ENCODE peak calls at places on chromosomes 5 and 9, in four cellular contexts. One of them, this sample, is unnamed.

GRCh38 chr5:154110781-154111180 is 72.0 kb downstream of the MFAP3 start:
- DNase-seq in stimulated activated CD4-positive, alpha-beta T cell treated with anti-CD3 and anti-CD28 coated beads, TNF-alpha, amount 100 ng/mL, for 24 hours: no peak
- DNase-seq in NCI-H187: no peak
- DNase-seq in T-helper 22 cell: no peak
- DNase-seq in this sample: no peak

GRCh38 chr5:119275146-119275872 is 80.5 kb upstream of the TNFAIP8 start:
- DNase-seq in stimulated activated CD4-positive, alpha-beta T cell treated with anti-CD3 and anti-CD28 coated beads, TNF-alpha, amount 100 ng/mL, for 24 hours: no peak
- DNase-seq in NCI-H187: no peak
- DNase-seq in T-helper 22 cell: no peak
- DNase-seq in this sample: no peak

GRCh38 chr5:90983148-90983547 is 400.0 kb downstream of the ARRDC3 start:
- DNase-seq in T-helper 22 cell: no peak
- DNase-seq in stimulated activated CD4-positive, alpha-beta T cell treated with anti-CD3 and anti-CD28 coated beads, TNF-alpha, amount 100 ng/mL, for 24 hours: no peak
- DNase-seq in NCI-H187: no peak
- DNase-seq in this sample: no peak

GRCh38 chr9:28001096-28001495 is 427.8 kb upstream of the C9orf72 start:
- DNase-seq in NCI-H187: no peak
- DNase-seq in T-helper 22 cell: no peak
- DNase-seq in stimulated activated CD4-positive, alpha-beta T cell treated with anti-CD3 and anti-CD28 coated beads, TNF-alpha, amount 100 ng/mL, for 24 hours: no peak
- DNase-seq in this sample: no peak

GRCh38 chr9:70406446-70406862 is 8.0 kb downstream of the KLF9 start:
- DNase-seq in T-helper 22 cell: no peak
- DNase-seq in stimulated activated CD4-positive, alpha-beta T cell treated with anti-CD3 and anti-CD28 coated beads, TNF-alpha, amount 100 ng/mL, for 24 hours: no peak
- DNase-seq in NCI-H187: no peak
- DNase-seq in this sample: peak

GRCh38 chr5:77937015-77937908 is 161.1 kb upstream of the TBCA start:
- DNase-seq in T-helper 22 cell: no peak
- DNase-seq in stimulated activated CD4-positive, alpha-beta T cell treated with anti-CD3 and anti-CD28 coated beads, TNF-alpha, amount 100 ng/mL, for 24 hours: no peak
- DNase-seq in NCI-H187: no peak
- DNase-seq in this sample: no peak

GRCh38 chr5:163261647-163262269 is 175.6 kb upstream of the CCNG1 start:
- DNase-seq in T-helper 22 cell: no peak
- DNase-seq in stimulated activated CD4-positive, alpha-beta T cell treated with anti-CD3 and anti-CD28 coated beads, TNF-alpha, amount 100 ng/mL, for 24 hours: no peak
- DNase-seq in NCI-H187: no peak
- DNase-seq in this sample: no peak

GRCh38 chr5:31811210-31811609 is 172.3 kb downstream of the PDZD2 start:
- DNase-seq in T-helper 22 cell: no peak
- DNase-seq in stimulated activated CD4-positive, alpha-beta T cell treated with anti-CD3 and anti-CD28 coated beads, TNF-alpha, amount 100 ng/mL, for 24 hours: no peak
- DNase-seq in NCI-H187: no peak
- DNase-seq in this sample: no peak

GRCh38 chr9:95336281-95336680 is 18.8 kb upstream of the FANCC start:
- DNase-seq in stimulated activated CD4-positive, alpha-beta T cell treated with anti-CD3 and anti-CD28 coated beads, TNF-alpha, amount 100 ng/mL, for 24 hours: no peak
- DNase-seq in NCI-H187: no peak
- DNase-seq in T-helper 22 cell: no peak
- DNase-seq in this sample: no peak

GRCh38 chr5:129747847-129748407 is at the start of gene MINAR2:
- DNase-seq in stimulated activated CD4-positive, alpha-beta T cell treated with anti-CD3 and anti-CD28 coated beads, TNF-alpha, amount 100 ng/mL, for 24 hours: no peak
- DNase-seq in NCI-H187: no peak
- DNase-seq in T-helper 22 cell: no peak
- DNase-seq in this sample: no peak